ENCODE peak calls at places on chromosomes 1 and 21, in four cellular contexts. One of them, this sample, is unnamed.

GRCh38 chr1:239228451-239228850 is 157.9 kb upstream of the CHRM3 start:
- DNase-seq in K562: no peak
- DNase-seq in HepG2: no peak
- DNase-seq in GM12878: no peak
- DNase-seq in this sample: no peak

GRCh38 chr1:95451054-95451453 is 217.0 kb downstream of the RWDD3 start:
- DNase-seq in K562: no peak
- DNase-seq in HepG2: peak
- DNase-seq in GM12878: no peak
- DNase-seq in this sample: peak

GRCh38 chr1:91557039-91557690 is 56.5 kb downstream of the CDC7 start:
- DNase-seq in K562: no peak
- DNase-seq in HepG2: no peak
- DNase-seq in GM12878: no peak
- DNase-seq in this sample: no peak

GRCh38 chr1:30064547-30064946 is 658.8 kb downstream of the MATN1 start:
- DNase-seq in K562: no peak
- DNase-seq in HepG2: no peak
- DNase-seq in GM12878: no peak
- DNase-seq in this sample: no peak

GRCh38 chr1:223429313-223429731 is 36.1 kb downstream of the CCDC185 start:
- DNase-seq in K562: no peak
- DNase-seq in HepG2: no peak
- DNase-seq in GM12878: no peak
- DNase-seq in this sample: no peak

GRCh38 chr1:9437931-9438330 is 101.3 kb upstream of the SLC25A33 start:
- DNase-seq in K562: no peak
- DNase-seq in HepG2: no peak
- DNase-seq in GM12878: no peak
- DNase-seq in this sample: no peak

GRCh38 chr21:45995686-45996179 is 14.2 kb downstream of the COL6A1 start:
- DNase-seq in K562: no peak
- DNase-seq in HepG2: no peak
- DNase-seq in GM12878: no peak
- DNase-seq in this sample: no peak

GRCh38 chr1:22452401-22452963 is 831 bp downstream of the ZBTB40 start:
- DNase-seq in K562: no peak
- DNase-seq in HepG2: no peak
- DNase-seq in GM12878: peak
- DNase-seq in this sample: no peak

GRCh38 chr1:155169541-155169940 is 3.6 kb downstream of the KRTCAP2 start:
- DNase-seq in K562: no peak
- DNase-seq in HepG2: no peak
- DNase-seq in GM12878: no peak
- DNase-seq in this sample: no peak

GRCh38 chr1:53783056-53783455 is 44.1 kb upstream of the GLIS1 start:
- DNase-seq in K562: no peak
- DNase-seq in HepG2: no peak
- DNase-seq in GM12878: no peak
- DNase-seq in this sample: no peak

GRCh38 chr1:154943649-154944421 is 7.3 kb upstream of the PMVK start:
- DNase-seq in K562: peak
- DNase-seq in HepG2: no peak
- DNase-seq in GM12878: no peak
- DNase-seq in this sample: peak

GRCh38 chr1:117473063-117473462 is 105.8 kb downstream of the MAN1A2 start:
- DNase-seq in K562: no peak
- DNase-seq in HepG2: no peak
- DNase-seq in GM12878: no peak
- DNase-seq in this sample: no peak

GRCh38 chr1:204093421-204093717 is 20.5 kb downstream of the SOX13 start:
- DNase-seq in K562: no peak
- DNase-seq in HepG2: peak
- DNase-seq in GM12878: no peak
- DNase-seq in this sample: no peak

GRCh38 chr1:87024936-87025537 is 110.6 kb downstream of the HS2ST1 start:
- DNase-seq in K562: peak
- DNase-seq in HepG2: peak
- DNase-seq in GM12878: no peak
- DNase-seq in this sample: peak

GRCh38 chr1:185438936-185439335 is 121.9 kb upstream of the IVNS1ABP start:
- DNase-seq in K562: no peak
- DNase-seq in HepG2: no peak
- DNase-seq in GM12878: no peak
- DNase-seq in this sample: no peak

GRCh38 chr1:218347713-218348627 is 2.8 kb downstream of the TGFB2 start:
- DNase-seq in K562: no peak
- DNase-seq in HepG2: no peak
- DNase-seq in GM12878: no peak
- DNase-seq in this sample: peak

GRCh38 chr1:71787699-71788098 is 494.6 kb downstream of the NEGR1 start:
- DNase-seq in K562: no peak
- DNase-seq in HepG2: no peak
- DNase-seq in GM12878: no peak
- DNase-seq in this sample: no peak

GRCh38 chr1:2160691-2161320 is 33.8 kb downstream of the FAAP20 start:
- DNase-seq in K562: peak
- DNase-seq in HepG2: no peak
- DNase-seq in GM12878: no peak
- DNase-seq in this sample: no peak

GRCh38 chr1:172457479-172458130 is 13.7 kb upstream of the PIGC start:
- DNase-seq in K562: no peak
- DNase-seq in HepG2: no peak
- DNase-seq in GM12878: no peak
- DNase-seq in this sample: no peak

GRCh38 chr21:44459712-44460440 is 4.6 kb downstream of the LRRC3 start:
- DNase-seq in K562: no peak
- DNase-seq in HepG2: no peak
- DNase-seq in GM12878: no peak
- DNase-seq in this sample: no peak

GRCh38 chr1:85628791-85629531 is 48.4 kb downstream of the CCN1 start:
- DNase-seq in K562: peak
- DNase-seq in HepG2: peak
- DNase-seq in GM12878: no peak
- DNase-seq in this sample: peak

GRCh38 chr1:7948950-7949349 is 8.3 kb upstream of the TNFRSF9 start:
- DNase-seq in K562: no peak
- DNase-seq in HepG2: no peak
- DNase-seq in GM12878: no peak
- DNase-seq in this sample: no peak

GRCh38 chr1:23561813-23562100 is 2.5 kb upstream of the ID3 start:
- DNase-seq in K562: no peak
- DNase-seq in HepG2: no peak
- DNase-seq in GM12878: no peak
- DNase-seq in this sample: no peak

GRCh38 chr1:23561076-23561812 is 1.9 kb upstream of the ID3 start:
- DNase-seq in K562: no peak
- DNase-seq in HepG2: no peak
- DNase-seq in GM12878: no peak
- DNase-seq in this sample: no peak

GRCh38 chr1:23559136-23559984 is at the start of gene ID3:
- DNase-seq in K562: peak
- DNase-seq in HepG2: peak
- DNase-seq in GM12878: peak
- DNase-seq in this sample: peak

GRCh38 chr1:23558872-23559135 is 497 bp downstream of the ID3 start:
- DNase-seq in K562: no peak
- DNase-seq in HepG2: no peak
- DNase-seq in GM12878: no peak
- DNase-seq in this sample: no peak

GRCh38 chr1:23559985-23560755 is 869 bp upstream of the ID3 start:
- DNase-seq in K562: no peak
- DNase-seq in HepG2: no peak
- DNase-seq in GM12878: no peak
- DNase-seq in this sample: peak
- TF ChIP-seq JUNB in K562: no peak
- TF ChIP-seq JUNB in HepG2: no peak
- TF ChIP-seq JUNB in GM12878: no peak
- TF ChIP-seq JUNB in this sample: no peak

GRCh38 chr1:245512980-245513578 is 358.3 kb downstream of the KIF26B start:
- DNase-seq in K562: peak
- DNase-seq in HepG2: no peak
- DNase-seq in GM12878: no peak
- DNase-seq in this sample: peak

GRCh38 chr1:245516178-245516829 is 361.5 kb downstream of the KIF26B start:
- DNase-seq in K562: no peak
- DNase-seq in HepG2: peak
- DNase-seq in GM12878: no peak
- DNase-seq in this sample: peak

DNA sequence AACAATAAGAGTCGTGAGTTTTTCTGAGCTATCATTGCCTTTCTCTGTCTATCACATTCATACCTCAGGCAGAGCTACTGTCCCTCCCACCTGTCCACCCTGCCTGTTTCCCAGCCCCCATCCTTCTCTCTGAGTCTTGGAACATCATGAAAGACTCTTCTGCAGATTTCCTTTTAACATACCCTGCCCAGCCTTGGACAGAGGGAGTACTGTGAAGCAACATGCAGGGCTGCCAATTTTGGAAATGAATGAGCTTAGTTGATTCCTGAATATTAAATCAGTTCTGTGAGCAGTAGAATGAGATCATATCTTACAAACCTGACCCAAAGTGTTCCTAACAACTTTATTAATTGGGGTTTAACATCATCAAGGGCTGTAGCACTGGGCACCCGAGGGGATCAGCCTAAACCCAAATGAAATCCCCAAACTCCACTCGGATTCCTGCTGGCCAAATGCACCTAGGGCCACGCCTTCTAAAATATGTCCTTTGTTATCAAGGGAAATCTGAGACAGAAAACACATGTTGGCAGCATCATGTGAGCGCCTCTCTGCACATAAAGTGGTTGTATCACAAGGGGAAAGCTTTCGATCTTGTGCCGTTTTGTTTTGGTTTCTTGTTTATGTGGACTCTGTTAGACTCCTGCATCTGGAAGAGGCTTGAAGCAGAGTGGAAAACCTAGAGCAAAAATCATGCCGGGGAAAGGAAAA is 357.6 kb downstream of the KIF26B start:
- DNase-seq in K562: no peak
- DNase-seq in HepG2: no peak
- DNase-seq in GM12878: no peak
- DNase-seq in this sample: no peak
- TF ChIP-seq CREB1 in K562: no peak
- TF ChIP-seq CREB1 in HepG2: no peak
- TF ChIP-seq CREB1 in GM12878: no peak
- TF ChIP-seq CREB1 in this sample: no peak

DNA sequence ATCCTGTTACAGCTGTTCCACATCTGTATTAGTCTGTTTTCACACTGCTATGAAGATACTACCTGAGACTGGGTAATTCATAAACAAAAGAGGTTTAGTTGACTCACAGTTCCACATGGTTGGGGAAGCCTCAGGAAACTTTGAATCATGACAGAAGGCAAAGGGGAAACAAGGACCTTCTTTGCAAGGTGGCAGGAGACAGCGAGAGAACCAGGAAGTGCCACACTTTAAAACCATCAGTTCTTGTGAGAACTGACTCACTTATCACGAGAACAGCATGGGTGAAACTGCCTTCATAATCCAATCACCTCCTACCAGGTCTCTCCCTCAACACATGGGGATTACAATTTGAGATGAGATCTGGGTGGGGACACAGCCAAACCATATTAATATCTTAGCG is 110.3 kb upstream of the TRABD2B start:
- DNase-seq in K562: no peak
- DNase-seq in HepG2: no peak
- DNase-seq in GM12878: no peak
- DNase-seq in this sample: no peak
- TF ChIP-seq JUNB in K562: no peak
- TF ChIP-seq JUNB in HepG2: no peak
- TF ChIP-seq JUNB in GM12878: no peak
- TF ChIP-seq JUNB in this sample: no peak

GRCh38 chr1:209106237-209106741 is 477.2 kb upstream of the CAMK1G start:
- DNase-seq in K562: no peak
- DNase-seq in HepG2: no peak
- DNase-seq in GM12878: no peak
- DNase-seq in this sample: peak
- TF ChIP-seq CREB1 in K562: no peak
- TF ChIP-seq CREB1 in HepG2: no peak
- TF ChIP-seq CREB1 in GM12878: no peak
- TF ChIP-seq CREB1 in this sample: no peak

GRCh38 chr1:24486296-24487065 is 16.2 kb upstream of the RCAN3 start:
- DNase-seq in K562: no peak
- DNase-seq in HepG2: no peak
- DNase-seq in GM12878: no peak
- DNase-seq in this sample: no peak

GRCh38 chr1:24481098-24481497 is 21.5 kb upstream of the RCAN3 start:
- DNase-seq in K562: no peak
- DNase-seq in HepG2: no peak
- DNase-seq in GM12878: peak
- DNase-seq in this sample: no peak

GRCh38 chr1:24484208-24484607 is 18.4 kb upstream of the RCAN3 start:
- DNase-seq in K562: no peak
- DNase-seq in HepG2: no peak
- DNase-seq in GM12878: no peak
- DNase-seq in this sample: no peak

GRCh38 chr1:24483441-24483840 is 19.2 kb upstream of the RCAN3 start:
- DNase-seq in K562: no peak
- DNase-seq in HepG2: no peak
- DNase-seq in GM12878: no peak
- DNase-seq in this sample: no peak

GRCh38 chr1:24481843-24482610 is 20.6 kb upstream of the RCAN3 start:
- DNase-seq in K562: no peak
- DNase-seq in HepG2: no peak
- DNase-seq in GM12878: no peak
- DNase-seq in this sample: no peak
- TF ChIP-seq JUNB in K562: no peak
- TF ChIP-seq JUNB in HepG2: no peak
- TF ChIP-seq JUNB in GM12878: no peak
- TF ChIP-seq JUNB in this sample: no peak

GRCh38 chr1:61393575-61393974 is 311.2 kb downstream of the NFIA start:
- DNase-seq in K562: no peak
- DNase-seq in HepG2: no peak
- DNase-seq in GM12878: no peak
- DNase-seq in this sample: no peak
- TF ChIP-seq CREB1 in K562: no peak
- TF ChIP-seq CREB1 in HepG2: no peak
- TF ChIP-seq CREB1 in GM12878: no peak
- TF ChIP-seq CREB1 in this sample: no peak

DNA sequence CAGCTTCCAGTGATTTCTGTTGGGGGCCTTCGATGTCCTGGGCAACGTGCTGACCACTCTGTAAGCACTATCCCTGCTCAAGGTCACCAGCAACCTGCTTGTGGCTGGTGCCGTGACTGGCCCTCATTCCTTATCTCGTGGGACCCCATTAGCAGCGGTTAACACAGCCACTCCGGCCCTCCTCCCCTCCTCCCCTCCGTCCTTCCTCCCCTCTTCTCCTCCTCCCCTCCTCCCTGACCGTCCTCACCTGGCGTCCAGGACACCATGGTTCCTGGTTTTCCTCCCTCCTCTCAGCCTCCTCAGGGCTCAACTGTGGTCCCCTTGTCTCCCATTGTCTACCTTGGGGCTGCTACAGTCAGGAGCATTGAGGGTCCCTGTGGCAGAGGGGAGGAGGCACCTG is 157.7 kb downstream of the CAMTA1 start:
- DNase-seq in K562: no peak
- DNase-seq in HepG2: no peak
- DNase-seq in GM12878: no peak
- DNase-seq in this sample: no peak
- TF ChIP-seq JUNB in K562: no peak
- TF ChIP-seq JUNB in HepG2: no peak
- TF ChIP-seq JUNB in GM12878: no peak
- TF ChIP-seq JUNB in this sample: no peak